ENCODE peak calls at places on chromosomes 4 and X, in ten cellular contexts. One of them, this sample, is unnamed.

GRCh38 chrX:116114999-116115398 is 55.5 kb upstream of the AGTR2 start:
- DNase-seq in fibroblast of the aortic adventitia: no peak
- DNase-seq in BE2C: no peak
- DNase-seq in neural progenitor cell: no peak
- DNase-seq in skeletal muscle cell: no peak
- DNase-seq in astrocyte of the cerebellum: no peak
- DNase-seq in GM23248: no peak
- DNase-seq in heart left ventricle: no peak
- DNase-seq in colonic mucosa: no peak
- DNase-seq in aorta: no peak
- DNase-seq in this sample: no peak

GRCh38 chr4:61924131-61924530 is 724.0 kb downstream of the ADGRL3 start:
- DNase-seq in fibroblast of the aortic adventitia: no peak
- DNase-seq in BE2C: no peak
- DNase-seq in neural progenitor cell: no peak
- DNase-seq in skeletal muscle cell: no peak
- DNase-seq in astrocyte of the cerebellum: no peak
- DNase-seq in GM23248: no peak
- DNase-seq in heart left ventricle: no peak
- DNase-seq in colonic mucosa: no peak
- DNase-seq in aorta: no peak
- DNase-seq in this sample: no peak

GRCh38 chr4:140952709-140953108 is 180.6 kb downstream of the RNF150 start:
- DNase-seq in fibroblast of the aortic adventitia: peak; percentile 34
- DNase-seq in BE2C: no peak
- DNase-seq in neural progenitor cell: no peak
- DNase-seq in skeletal muscle cell: peak; percentile 73
- DNase-seq in astrocyte of the cerebellum: no peak
- DNase-seq in GM23248: peak; percentile 67
- DNase-seq in heart left ventricle: no peak
- DNase-seq in colonic mucosa: no peak
- DNase-seq in aorta: no peak
- DNase-seq in this sample: peak; percentile 53

GRCh38 chr4:25874641-25875040 is 11.9 kb upstream of the SEL1L3 start:
- DNase-seq in fibroblast of the aortic adventitia: no peak
- DNase-seq in BE2C: no peak
- DNase-seq in neural progenitor cell: no peak
- DNase-seq in skeletal muscle cell: no peak
- DNase-seq in astrocyte of the cerebellum: no peak
- DNase-seq in GM23248: no peak
- DNase-seq in heart left ventricle: no peak
- DNase-seq in colonic mucosa: no peak
- DNase-seq in aorta: no peak
- DNase-seq in this sample: no peak

GRCh38 chr4:56213543-56213942 is 173.7 kb downstream of the AASDH start:
- DNase-seq in fibroblast of the aortic adventitia: no peak
- DNase-seq in BE2C: no peak
- DNase-seq in neural progenitor cell: no peak
- DNase-seq in skeletal muscle cell: no peak
- DNase-seq in astrocyte of the cerebellum: no peak
- DNase-seq in GM23248: no peak
- DNase-seq in heart left ventricle: no peak
- DNase-seq in colonic mucosa: no peak
- DNase-seq in aorta: no peak
- DNase-seq in this sample: no peak

GRCh38 chr4:13765535-13765934 is 138.0 kb upstream of the BOD1L1 start:
- DNase-seq in fibroblast of the aortic adventitia: peak; percentile 29
- DNase-seq in BE2C: no peak
- DNase-seq in neural progenitor cell: no peak
- DNase-seq in skeletal muscle cell: no peak
- DNase-seq in astrocyte of the cerebellum: no peak
- DNase-seq in GM23248: no peak
- DNase-seq in heart left ventricle: no peak
- DNase-seq in colonic mucosa: no peak
- DNase-seq in aorta: no peak
- DNase-seq in this sample: peak; percentile 2

GRCh38 chr4:13920901-13921300 is 293.4 kb upstream of the BOD1L1 start:
- DNase-seq in fibroblast of the aortic adventitia: peak; percentile 100
- DNase-seq in BE2C: no peak
- DNase-seq in neural progenitor cell: no peak
- DNase-seq in skeletal muscle cell: peak; percentile 100
- DNase-seq in astrocyte of the cerebellum: peak; percentile 99
- DNase-seq in GM23248: peak; percentile 99
- DNase-seq in heart left ventricle: no peak
- DNase-seq in colonic mucosa: peak; percentile 20
- DNase-seq in aorta: peak; percentile 47
- DNase-seq in this sample: peak; percentile 97

GRCh38 chr4:185120631-185120946 is 22.5 kb upstream of the SLC25A4 start:
- DNase-seq in fibroblast of the aortic adventitia: no peak
- DNase-seq in BE2C: no peak
- DNase-seq in neural progenitor cell: no peak
- DNase-seq in skeletal muscle cell: no peak
- DNase-seq in astrocyte of the cerebellum: no peak
- DNase-seq in GM23248: no peak
- DNase-seq in heart left ventricle: no peak
- DNase-seq in colonic mucosa: no peak
- DNase-seq in aorta: no peak
- DNase-seq in this sample: no peak

GRCh38 chr4:24657768-24658617 is 73.6 kb upstream of the DHX15 start:
- DNase-seq in fibroblast of the aortic adventitia: peak; percentile 84
- DNase-seq in BE2C: no peak
- DNase-seq in neural progenitor cell: peak; percentile 54
- DNase-seq in skeletal muscle cell: no peak
- DNase-seq in astrocyte of the cerebellum: peak; percentile 98
- DNase-seq in GM23248: peak; percentile 69
- DNase-seq in heart left ventricle: no peak
- DNase-seq in colonic mucosa: peak; percentile 87
- DNase-seq in aorta: peak; percentile 50
- DNase-seq in this sample: peak; percentile 49

GRCh38 chr4:7389101-7389701 is 45.5 kb downstream of the PSAPL1 start:
- DNase-seq in fibroblast of the aortic adventitia: no peak
- DNase-seq in BE2C: no peak
- DNase-seq in neural progenitor cell: no peak
- DNase-seq in skeletal muscle cell: no peak
- DNase-seq in astrocyte of the cerebellum: no peak
- DNase-seq in GM23248: no peak
- DNase-seq in heart left ventricle: peak; percentile 28
- DNase-seq in colonic mucosa: no peak
- DNase-seq in aorta: peak; percentile 24
- DNase-seq in this sample: no peak

GRCh38 chrX:115408736-115409390 is 119.3 kb downstream of the LUZP4 start:
- DNase-seq in fibroblast of the aortic adventitia: peak; percentile 76
- DNase-seq in BE2C: no peak
- DNase-seq in neural progenitor cell: no peak
- DNase-seq in skeletal muscle cell: no peak
- DNase-seq in astrocyte of the cerebellum: peak; percentile 41
- DNase-seq in GM23248: peak; percentile 22
- DNase-seq in heart left ventricle: no peak
- DNase-seq in colonic mucosa: no peak
- DNase-seq in aorta: no peak
- DNase-seq in this sample: peak; percentile 34

GRCh38 chrX:133335027-133335426 is 80.3 kb downstream of the GPC4 start:
- DNase-seq in fibroblast of the aortic adventitia: peak; percentile 49
- DNase-seq in BE2C: no peak
- DNase-seq in neural progenitor cell: peak; percentile 52
- DNase-seq in skeletal muscle cell: peak; percentile 3
- DNase-seq in astrocyte of the cerebellum: peak; percentile 24
- DNase-seq in GM23248: peak; percentile 57
- DNase-seq in heart left ventricle: no peak
- DNase-seq in colonic mucosa: peak; percentile 39
- DNase-seq in aorta: no peak
- DNase-seq in this sample: peak; percentile 68

GRCh38 chrX:132023896-132024386 is 839 bp downstream of the STK26 start:
- DNase-seq in fibroblast of the aortic adventitia: no peak
- DNase-seq in BE2C: no peak
- DNase-seq in neural progenitor cell: peak; percentile 49
- DNase-seq in skeletal muscle cell: no peak
- DNase-seq in astrocyte of the cerebellum: no peak
- DNase-seq in GM23248: no peak
- DNase-seq in heart left ventricle: peak; percentile 53
- DNase-seq in colonic mucosa: peak; percentile 43
- DNase-seq in aorta: peak; percentile 46
- DNase-seq in this sample: peak; percentile 15

GRCh38 chr4:139552506-139552905 is 3.5 kb downstream of the SETD7 start:
- DNase-seq in fibroblast of the aortic adventitia: peak; percentile 50
- DNase-seq in BE2C: no peak
- DNase-seq in neural progenitor cell: no peak
- DNase-seq in skeletal muscle cell: no peak
- DNase-seq in astrocyte of the cerebellum: no peak
- DNase-seq in GM23248: peak; percentile 85
- DNase-seq in heart left ventricle: no peak
- DNase-seq in colonic mucosa: no peak
- DNase-seq in aorta: no peak
- DNase-seq in this sample: peak; percentile 63
- H3K4me3 ChIP-seq in fibroblast of the aortic adventitia: no peak overlapping the region
- H3K4me3 ChIP-seq in BE2C: no peak overlapping the region
- H3K4me3 ChIP-seq in neural progenitor cell: no peak overlapping the region
- H3K4me3 ChIP-seq in skeletal muscle cell: no peak overlapping the region
- H3K4me3 ChIP-seq in astrocyte of the cerebellum: no peak overlapping the region
- H3K4me3 ChIP-seq in GM23248: peak overlapping the region; percentile 59
- H3K4me3 ChIP-seq in heart left ventricle: peak overlapping the region; percentile 18
- H3K4me3 ChIP-seq in colonic mucosa: no peak overlapping the region
- H3K4me3 ChIP-seq in aorta: no peak overlapping the region
- H3K4me3 ChIP-seq in this sample: peak overlapping the region; percentile 45

DNA sequence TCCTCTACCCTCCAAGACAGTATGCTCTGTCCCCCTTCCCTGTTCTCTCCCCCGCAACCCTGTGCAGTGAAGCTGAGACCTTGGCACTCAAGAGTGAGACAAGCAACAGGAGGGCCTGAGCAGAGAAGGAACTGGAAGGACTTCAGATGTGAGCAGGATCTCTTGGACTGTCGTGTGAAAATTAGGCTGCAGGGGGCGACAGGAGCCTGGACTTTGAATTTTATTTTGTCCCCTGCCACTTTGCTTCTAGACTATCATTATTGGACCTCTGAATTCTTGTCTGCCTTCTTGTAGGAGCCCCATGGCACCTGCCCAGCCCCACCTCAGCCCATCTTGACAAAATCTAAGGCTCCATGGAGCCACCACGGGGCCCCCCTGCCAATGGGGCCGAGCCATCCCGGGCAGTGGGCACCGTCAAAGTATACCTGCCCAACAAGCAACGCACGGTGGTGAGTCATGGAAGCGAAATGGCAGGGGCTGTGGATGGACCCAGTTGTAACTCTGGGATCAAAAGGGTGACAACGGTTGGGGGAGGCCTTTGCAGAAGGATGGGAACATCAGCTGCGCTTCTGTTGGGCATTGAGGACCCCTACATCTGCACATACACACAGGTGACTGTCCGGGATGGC is 1.7 kb downstream of the ARAF start:
- DNase-seq in fibroblast of the aortic adventitia: peak; percentile 44
- DNase-seq in BE2C: no peak
- DNase-seq in neural progenitor cell: peak; percentile 37
- DNase-seq in skeletal muscle cell: no peak
- DNase-seq in astrocyte of the cerebellum: no peak
- DNase-seq in GM23248: peak; percentile 48
- DNase-seq in heart left ventricle: no peak
- DNase-seq in colonic mucosa: no peak
- DNase-seq in aorta: peak; percentile 60
- DNase-seq in this sample: peak; percentile 48
- H3K4me3 ChIP-seq in fibroblast of the aortic adventitia: no peak overlapping the region
- H3K4me3 ChIP-seq in BE2C: no peak overlapping the region
- H3K4me3 ChIP-seq in neural progenitor cell: no peak overlapping the region
- H3K4me3 ChIP-seq in skeletal muscle cell: no peak overlapping the region
- H3K4me3 ChIP-seq in astrocyte of the cerebellum: no peak overlapping the region
- H3K4me3 ChIP-seq in GM23248: no peak overlapping the region
- H3K4me3 ChIP-seq in heart left ventricle: no peak overlapping the region
- H3K4me3 ChIP-seq in colonic mucosa: no peak overlapping the region
- H3K4me3 ChIP-seq in aorta: no peak overlapping the region
- H3K4me3 ChIP-seq in this sample: no peak overlapping the region

GRCh38 chr4:48836658-48837057 is 5.8 kb downstream of the OCIAD1 start:
- DNase-seq in fibroblast of the aortic adventitia: no peak
- DNase-seq in BE2C: no peak
- DNase-seq in neural progenitor cell: no peak
- DNase-seq in skeletal muscle cell: no peak
- DNase-seq in astrocyte of the cerebellum: no peak
- DNase-seq in GM23248: no peak
- DNase-seq in heart left ventricle: no peak
- DNase-seq in colonic mucosa: no peak
- DNase-seq in aorta: no peak
- DNase-seq in this sample: no peak

DNA sequence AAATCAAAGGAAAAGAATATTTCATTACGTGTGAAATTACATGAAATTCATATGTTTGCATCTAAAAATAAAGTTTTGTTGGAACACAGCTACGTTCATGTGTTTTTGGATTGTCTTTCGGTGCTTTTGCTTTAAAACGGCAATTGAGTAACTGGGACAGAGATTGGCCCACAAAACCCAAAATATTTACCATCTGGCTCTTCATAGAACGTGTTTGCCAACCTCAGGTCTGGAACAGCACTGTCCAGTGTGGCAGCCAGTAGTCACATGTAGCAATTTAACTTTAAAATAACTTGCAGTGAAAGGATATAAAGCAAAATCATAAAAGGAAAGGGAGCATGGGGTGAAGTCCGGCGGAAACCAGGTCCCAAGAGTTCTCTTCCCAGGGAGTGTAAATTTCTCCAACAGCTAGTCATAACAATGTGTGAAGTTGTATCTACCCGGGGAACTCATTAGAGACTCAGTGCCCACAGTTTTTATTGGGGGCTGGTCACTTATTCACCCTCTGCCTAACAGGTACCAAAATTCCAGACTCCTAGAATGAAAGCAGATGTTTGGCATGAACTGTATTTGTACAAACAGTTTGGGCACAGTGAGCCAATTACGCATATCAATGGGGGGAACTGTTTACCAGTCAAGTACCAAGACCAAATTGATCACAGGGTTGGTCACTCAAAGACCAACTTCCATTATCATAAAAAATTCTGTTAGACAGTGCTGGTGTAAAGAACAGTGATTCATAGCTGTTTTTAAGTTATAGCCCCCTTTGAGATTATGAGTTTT is 10.3 kb downstream of the OCIAD1 start:
- DNase-seq in fibroblast of the aortic adventitia: no peak
- DNase-seq in BE2C: no peak
- DNase-seq in neural progenitor cell: no peak
- DNase-seq in skeletal muscle cell: no peak
- DNase-seq in astrocyte of the cerebellum: no peak
- DNase-seq in GM23248: no peak
- DNase-seq in heart left ventricle: no peak
- DNase-seq in colonic mucosa: no peak
- DNase-seq in aorta: no peak
- DNase-seq in this sample: no peak
- H3K4me3 ChIP-seq in fibroblast of the aortic adventitia: no peak overlapping the region
- H3K4me3 ChIP-seq in BE2C: no peak overlapping the region
- H3K4me3 ChIP-seq in neural progenitor cell: no peak overlapping the region
- H3K4me3 ChIP-seq in skeletal muscle cell: no peak overlapping the region
- H3K4me3 ChIP-seq in astrocyte of the cerebellum: no peak overlapping the region
- H3K4me3 ChIP-seq in GM23248: no peak overlapping the region
- H3K4me3 ChIP-seq in heart left ventricle: no peak overlapping the region
- H3K4me3 ChIP-seq in colonic mucosa: no peak overlapping the region
- H3K4me3 ChIP-seq in aorta: no peak overlapping the region
- H3K4me3 ChIP-seq in this sample: no peak overlapping the region

DNA sequence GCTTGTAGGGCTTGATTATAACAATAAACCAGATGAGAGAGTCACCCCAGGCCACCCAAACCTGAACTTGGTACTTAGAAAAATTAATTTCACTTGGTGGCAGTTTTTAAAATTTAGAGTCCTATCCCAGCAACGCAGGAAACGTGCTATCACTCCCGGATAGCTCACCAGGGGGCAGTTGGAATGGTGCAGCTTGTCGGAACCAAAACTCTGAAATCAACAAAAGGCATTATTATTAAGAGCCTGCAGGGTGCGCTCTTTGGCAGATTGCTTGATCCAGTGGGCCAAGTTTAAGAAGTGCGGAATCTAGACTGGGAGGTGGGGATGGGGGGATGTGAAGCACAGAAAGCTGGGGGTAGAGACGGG is 2.4 kb downstream of the FRAS1 start:
- DNase-seq in fibroblast of the aortic adventitia: peak; percentile 76
- DNase-seq in BE2C: peak; percentile 78
- DNase-seq in neural progenitor cell: peak; percentile 87
- DNase-seq in skeletal muscle cell: peak; percentile 40
- DNase-seq in astrocyte of the cerebellum: peak; percentile 42
- DNase-seq in GM23248: peak; percentile 92
- DNase-seq in heart left ventricle: no peak
- DNase-seq in colonic mucosa: peak; percentile 71
- DNase-seq in aorta: peak; percentile 47
- DNase-seq in this sample: peak; percentile 85
- H3K4me3 ChIP-seq in fibroblast of the aortic adventitia: peak overlapping the region; percentile 67
- H3K4me3 ChIP-seq in BE2C: peak overlapping the region; percentile 97
- H3K4me3 ChIP-seq in neural progenitor cell: peak overlapping the region; percentile 73
- H3K4me3 ChIP-seq in skeletal muscle cell: peak overlapping the region; percentile 67
- H3K4me3 ChIP-seq in astrocyte of the cerebellum: peak overlapping the region; percentile 74
- H3K4me3 ChIP-seq in GM23248: peak overlapping the region; percentile 83
- H3K4me3 ChIP-seq in heart left ventricle: peak overlapping the region; percentile 66
- H3K4me3 ChIP-seq in colonic mucosa: peak overlapping the region; percentile 47
- H3K4me3 ChIP-seq in aorta: no peak overlapping the region
- H3K4me3 ChIP-seq in this sample: peak overlapping the region; percentile 92

This sample was measured in adipocyte.